ENCODE peak calls at places on chromosomes 11 and 22, in four cellular contexts. One of them, this sample, is unnamed.

GRCh38 chr22:39251762-39252460 is 7.1 kb upstream of the PDGFB start:
- DNase-seq in A549: peak
- DNase-seq in GM12878: no peak
- DNase-seq in IMR-90: no peak
- DNase-seq in this sample: no peak

GRCh38 chr11:32839308-32839707 is 9.6 kb downstream of the PRRG4 start:
- DNase-seq in A549: no peak
- DNase-seq in GM12878: no peak
- DNase-seq in IMR-90: no peak
- DNase-seq in this sample: no peak

GRCh38 chr22:19991645-19992451 is 24.8 kb downstream of the ARVCF start:
- DNase-seq in A549: no peak
- DNase-seq in GM12878: no peak
- DNase-seq in IMR-90: no peak
- DNase-seq in this sample: no peak

GRCh38 chr11:93591247-93591898 is 48.2 kb upstream of the SMCO4 start:
- DNase-seq in A549: no peak
- DNase-seq in GM12878: peak
- DNase-seq in IMR-90: peak
- DNase-seq in this sample: no peak

GRCh38 chr22:28230682-28231081 is 311.6 kb upstream of the PITPNB start:
- DNase-seq in A549: no peak
- DNase-seq in GM12878: no peak
- DNase-seq in IMR-90: peak
- DNase-seq in this sample: no peak

GRCh38 chr11:9972917-9973504 is 309.1 kb downstream of the SWAP70 start:
- DNase-seq in A549: peak
- DNase-seq in GM12878: no peak
- DNase-seq in IMR-90: peak
- DNase-seq in this sample: peak

GRCh38 chr11:92657226-92657625 is 312.2 kb upstream of the MTNR1B start:
- DNase-seq in A549: no peak
- DNase-seq in GM12878: no peak
- DNase-seq in IMR-90: no peak
- DNase-seq in this sample: no peak

GRCh38 chr11:69163842-69164241 is 8.1 kb downstream of the SMIM38 start:
- DNase-seq in A549: no peak
- DNase-seq in GM12878: no peak
- DNase-seq in IMR-90: no peak
- DNase-seq in this sample: no peak

GRCh38 chr22:30167327-30167726 is 79.2 kb downstream of the LIF start:
- DNase-seq in A549: no peak
- DNase-seq in GM12878: no peak
- DNase-seq in IMR-90: no peak
- DNase-seq in this sample: no peak

DNA sequence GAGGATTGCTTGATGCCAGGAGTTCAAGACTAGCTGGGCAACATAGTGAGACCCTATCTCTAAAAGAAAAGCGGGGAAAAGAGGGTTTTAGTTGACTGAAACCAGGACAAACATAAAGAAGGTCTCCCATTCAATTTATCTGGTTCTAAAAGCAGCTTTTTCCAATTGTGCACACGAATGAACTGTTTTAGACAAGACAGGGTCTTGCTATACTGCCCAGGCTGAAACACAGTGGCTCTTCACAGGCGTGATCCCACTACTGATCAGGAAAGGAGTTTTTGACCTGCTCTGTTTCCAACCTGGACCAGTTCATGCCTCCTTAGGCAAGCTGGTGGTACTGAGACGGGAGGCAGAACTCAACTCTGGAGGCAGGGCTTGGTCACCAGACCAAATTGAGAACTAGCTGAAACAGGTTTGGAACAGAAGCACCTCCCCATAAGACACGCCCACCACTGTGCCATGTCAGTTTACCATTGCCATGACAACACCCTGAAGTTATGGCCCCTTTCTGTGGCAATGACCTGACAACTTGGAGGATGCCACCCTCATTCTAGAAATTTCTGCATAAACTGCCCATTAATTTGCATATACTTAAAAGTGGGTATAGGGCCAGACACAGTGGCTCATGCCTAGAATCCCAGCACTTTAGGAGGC is 2.7 kb upstream of the NUCB2 start:
- DNase-seq in A549: peak
- DNase-seq in GM12878: no peak
- DNase-seq in IMR-90: no peak
- DNase-seq in this sample: no peak
- TF ChIP-seq BHLHE40 in A549: no peak
- TF ChIP-seq BHLHE40 in GM12878: no peak
- TF ChIP-seq BHLHE40 in IMR-90: no peak
- TF ChIP-seq BHLHE40 in this sample: no peak

DNA sequence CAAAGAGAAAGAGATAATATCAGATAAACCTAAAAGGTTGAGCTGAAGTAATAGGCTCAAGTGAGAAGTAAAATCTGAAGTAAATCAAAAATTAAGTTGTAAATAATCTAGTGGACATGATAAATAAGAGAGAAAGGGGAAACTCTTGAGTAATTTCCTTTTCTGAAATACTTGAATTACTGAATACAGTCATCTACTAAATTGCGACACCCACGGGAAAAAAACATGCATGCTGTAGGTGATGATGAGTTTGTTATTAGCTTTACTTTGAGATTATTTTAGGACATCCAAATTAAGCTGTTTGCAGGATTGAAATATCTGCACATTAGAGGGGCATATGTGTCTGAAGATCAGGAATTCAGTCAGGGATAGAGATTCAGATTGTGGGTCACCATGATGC is 50.0 kb upstream of the CARD18 start:
- DNase-seq in A549: no peak
- DNase-seq in GM12878: no peak
- DNase-seq in IMR-90: no peak
- DNase-seq in this sample: no peak
- TF ChIP-seq BHLHE40 in A549: no peak
- TF ChIP-seq BHLHE40 in GM12878: no peak
- TF ChIP-seq BHLHE40 in IMR-90: no peak
- TF ChIP-seq BHLHE40 in this sample: no peak

GRCh38 chr11:103671143-103671651 is 365.2 kb upstream of the DDI1 start:
- DNase-seq in A549: no peak
- DNase-seq in GM12878: no peak
- DNase-seq in IMR-90: no peak
- DNase-seq in this sample: peak

GRCh38 chr11:103676413-103676812 is 360.0 kb upstream of the DDI1 start:
- DNase-seq in A549: no peak
- DNase-seq in GM12878: no peak
- DNase-seq in IMR-90: no peak
- DNase-seq in this sample: no peak

GRCh38 chr11:103668859-103669258 is 367.6 kb upstream of the DDI1 start:
- DNase-seq in A549: no peak
- DNase-seq in GM12878: no peak
- DNase-seq in IMR-90: no peak
- DNase-seq in this sample: no peak

DNA sequence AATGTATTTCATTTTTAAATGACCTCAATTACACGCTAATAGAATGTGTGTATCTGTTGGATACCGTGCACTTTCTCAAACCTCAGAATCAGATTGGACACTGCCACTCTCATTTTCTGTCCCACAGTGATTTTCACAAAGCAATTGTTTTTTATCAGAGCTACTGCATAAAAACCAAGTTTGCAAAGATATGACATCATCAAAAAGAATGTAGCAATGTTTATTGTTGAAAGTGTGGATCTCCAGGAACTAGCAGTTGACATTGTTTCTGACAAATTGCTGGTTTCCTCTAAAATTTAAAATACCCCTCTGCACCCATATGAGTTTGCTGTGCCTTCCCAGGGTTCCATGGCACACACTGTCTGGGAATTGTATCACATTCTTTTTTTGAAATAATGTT is 362.7 kb upstream of the DDI1 start:
- DNase-seq in A549: peak
- DNase-seq in GM12878: no peak
- DNase-seq in IMR-90: peak
- DNase-seq in this sample: no peak
- TF ChIP-seq BHLHE40 in A549: no peak
- TF ChIP-seq BHLHE40 in GM12878: no peak
- TF ChIP-seq BHLHE40 in IMR-90: no peak
- TF ChIP-seq BHLHE40 in this sample: no peak

GRCh38 chr11:122898799-122899198 is 16.2 kb downstream of the JHY start:
- DNase-seq in A549: no peak
- DNase-seq in GM12878: no peak
- DNase-seq in IMR-90: no peak
- DNase-seq in this sample: no peak
- TF ChIP-seq BHLHE40 in A549: no peak
- TF ChIP-seq BHLHE40 in GM12878: no peak
- TF ChIP-seq BHLHE40 in IMR-90: no peak
- TF ChIP-seq BHLHE40 in this sample: no peak

DNA sequence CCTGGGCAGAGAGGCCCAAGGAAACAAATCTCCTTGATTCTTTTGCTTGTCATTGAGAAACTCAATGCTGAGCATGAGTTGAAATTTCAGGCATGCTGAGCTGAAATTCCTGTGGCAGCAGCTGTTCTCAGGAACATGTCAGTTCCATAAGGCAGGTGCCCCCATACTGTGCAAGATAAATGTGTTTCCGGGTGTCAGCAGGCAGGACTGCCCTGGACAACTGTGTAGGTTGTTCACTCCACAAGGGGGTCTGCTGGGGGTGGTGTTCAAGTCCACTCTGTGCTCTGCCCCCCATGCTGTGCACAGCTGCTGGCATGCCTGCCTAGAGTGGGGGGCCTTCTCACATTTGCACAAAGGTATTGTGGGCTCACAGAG is 133.7 kb downstream of the CTTN start:
- DNase-seq in A549: no peak
- DNase-seq in GM12878: no peak
- DNase-seq in IMR-90: peak
- DNase-seq in this sample: no peak
- TF ChIP-seq BHLHE40 in A549: no peak
- TF ChIP-seq BHLHE40 in GM12878: no peak
- TF ChIP-seq BHLHE40 in IMR-90: no peak
- TF ChIP-seq BHLHE40 in this sample: no peak

GRCh38 chr11:105135873-105136272 is 3.7 kb downstream of the CARD18 start:
- DNase-seq in A549: no peak
- DNase-seq in GM12878: no peak
- DNase-seq in IMR-90: no peak
- DNase-seq in this sample: no peak
- TF ChIP-seq BHLHE40 in A549: no peak
- TF ChIP-seq BHLHE40 in GM12878: no peak
- TF ChIP-seq BHLHE40 in IMR-90: no peak
- TF ChIP-seq BHLHE40 in this sample: no peak

GRCh38 chr11:8068605-8069221 is 12.3 kb upstream of the TUB start:
- DNase-seq in A549: peak
- DNase-seq in GM12878: no peak
- DNase-seq in IMR-90: peak
- DNase-seq in this sample: no peak
- TF ChIP-seq BHLHE40 in A549: no peak
- TF ChIP-seq BHLHE40 in GM12878: no peak
- TF ChIP-seq BHLHE40 in IMR-90: peak
- TF ChIP-seq BHLHE40 in this sample: no peak

GRCh38 chr11:2547806-2548205 is 103.0 kb downstream of the KCNQ1 start:
- DNase-seq in A549: no peak
- DNase-seq in GM12878: no peak
- DNase-seq in IMR-90: no peak
- DNase-seq in this sample: no peak
- TF ChIP-seq BHLHE40 in A549: no peak
- TF ChIP-seq BHLHE40 in GM12878: no peak
- TF ChIP-seq BHLHE40 in IMR-90: no peak
- TF ChIP-seq BHLHE40 in this sample: no peak

DNA sequence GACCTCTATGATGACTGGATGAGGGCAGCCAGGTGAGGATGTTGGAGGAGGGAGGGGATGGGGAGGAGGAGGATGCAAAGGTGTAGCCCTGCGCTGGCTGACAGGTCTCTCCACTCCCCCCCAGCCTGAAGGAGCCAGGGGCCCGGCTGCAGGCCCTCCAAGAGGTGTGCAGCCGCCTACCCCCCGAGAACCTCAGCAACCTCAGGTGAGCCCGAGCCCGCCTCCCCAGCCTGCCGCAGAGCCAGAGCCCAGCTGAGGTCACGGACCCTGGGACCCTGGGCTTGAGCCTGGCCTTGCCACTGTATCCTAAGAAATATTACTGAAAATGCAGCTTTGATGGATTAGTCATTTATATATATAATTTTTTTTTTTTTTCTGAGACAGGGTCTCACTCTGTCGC is 7.8 kb downstream of the SH3BP1 start:
- DNase-seq in A549: no peak
- DNase-seq in GM12878: no peak
- DNase-seq in IMR-90: no peak
- DNase-seq in this sample: no peak
- TF ChIP-seq BHLHE40 in A549: no peak
- TF ChIP-seq BHLHE40 in GM12878: no peak
- TF ChIP-seq BHLHE40 in IMR-90: no peak
- TF ChIP-seq BHLHE40 in this sample: no peak

DNA sequence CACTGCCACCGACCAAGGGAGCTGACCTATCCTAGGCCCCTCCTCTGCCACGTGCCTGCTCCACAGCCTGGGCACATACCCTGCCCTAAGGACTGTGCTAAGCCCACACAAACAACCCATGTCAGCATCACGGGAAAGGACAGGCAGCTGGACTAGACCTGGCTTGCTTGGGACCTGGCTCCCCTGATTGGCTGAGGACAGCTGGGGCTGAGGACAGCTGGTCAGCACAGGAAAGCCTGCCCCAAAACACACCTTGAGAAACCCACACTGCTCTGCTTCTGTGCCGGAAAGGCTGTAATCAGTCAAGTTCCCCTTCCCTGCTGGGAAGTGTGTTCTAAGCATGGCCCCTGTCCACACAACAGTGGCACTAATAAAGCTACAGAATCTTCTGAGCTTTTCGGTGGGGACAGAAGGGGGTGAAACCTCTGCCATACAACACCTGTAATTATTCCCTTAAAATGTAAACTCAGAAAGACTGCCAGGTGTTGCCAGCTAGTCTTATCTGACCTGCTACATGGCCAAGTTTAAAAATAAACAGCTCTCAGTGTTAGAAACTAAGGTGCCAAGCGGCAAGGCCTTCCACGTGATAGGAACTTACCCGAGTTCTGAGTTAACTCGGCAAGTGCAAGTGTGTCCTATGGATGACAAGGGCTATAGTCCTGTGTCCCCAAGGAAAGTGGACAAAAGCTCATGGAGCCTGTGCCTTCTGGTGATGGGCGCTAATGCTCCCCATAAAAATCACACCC is 35.7 kb upstream of the ARFGAP3 start:
- DNase-seq in A549: no peak
- DNase-seq in GM12878: no peak
- DNase-seq in IMR-90: no peak
- DNase-seq in this sample: no peak
- TF ChIP-seq BHLHE40 in A549: no peak
- TF ChIP-seq BHLHE40 in GM12878: no peak
- TF ChIP-seq BHLHE40 in IMR-90: no peak
- TF ChIP-seq BHLHE40 in this sample: no peak